ENCODE peak calls at places on chromosomes 16 and 17, in seven cellular contexts. O is A172; P is stimulated activated CD4-positive, alpha-beta T cell treated with anti-CD3 and anti-CD28 coated beads, Interleukin-12 subunit alpha, Interleukin-12 subunit beta, amount 100 ng/mL, for 4 hours; A is NCI-H2081; Q is GF-D8; C is WTC11; V is stimulated activated CD8-positive, alpha-beta memory T cell treated with anti-CD3 and anti-CD28 coated beads, Interleukin-4, amount 100 ng/mL, for 1 hour. Y is an unnamed sample.

GRCh38 chr17:61307905-61308886 is 91.4 kb upstream of the TBX2 start:
- DNase-seq in C (no peak), Q (no peak), P (no peak), O (peak; percentile 73), V (no peak), A (no peak), Y (no peak)

GRCh38 chr17:718075-718474 is 3.4 kb upstream of the VPS53 start:
- DNase-seq in Q (no peak), P (no peak), C (no peak), O (no peak), V (no peak), A (no peak), Y (no peak)

GRCh38 chr17:49588726-49589555 is 13.3 kb downstream of the NXPH3 start:
- DNase-seq in P (no peak), A (no peak), C (no peak), Q (no peak), O (peak; percentile 27), V (no peak), Y (no peak)

GRCh38 chr16:88462396-88462795 is 9.3 kb downstream of the ZFPM1 start:
- DNase-seq in C (no peak), P (no peak), V (no peak), Q (no peak), A (no peak), O (no peak), Y (no peak)

GRCh38 chr17:58091024-58091567 is 7.9 kb downstream of the DYNLL2 start:
- DNase-seq in O (no peak), P (no peak), A (no peak), V (no peak), C (no peak), Q (no peak), Y (no peak)

GRCh38 chr17:81923302-81924260 is 4.0 kb downstream of the MAFG start:
- DNase-seq in Q (peak; percentile 87), C (peak; percentile 68), A (no peak), V (no peak), P (no peak), O (peak; percentile 92), Y (peak; percentile 84)

GRCh38 chr17:49546546-49547535 is 28.8 kb upstream of the NXPH3 start:
- DNase-seq in O (no peak), Q (no peak), A (no peak), V (no peak), P (no peak), C (no peak), Y (peak; percentile 35)

GRCh38 chr17:152860-153420 is 15.6 kb downstream of the SCGB1C2 start:
- DNase-seq in V (no peak), P (no peak), A (no peak), Q (no peak), C (no peak), O (no peak), Y (no peak)

GRCh38 chr17:28053044-28053670 is 10.7 kb downstream of the NLK start:
- DNase-seq in V (no peak), A (no peak), C (no peak), P (no peak), O (no peak), Q (no peak), Y (no peak)

GRCh38 chr16:7405166-7405565 is 72.5 kb downstream of the RBFOX1 start:
- DNase-seq in Q (no peak), V (no peak), O (no peak), A (peak; percentile 98), C (no peak), P (no peak), Y (peak; percentile 71)

GRCh38 chr17:81090361-81091133 is 55.6 kb downstream of the BAIAP2 start:
- DNase-seq in O (peak; percentile 66), P (peak; percentile 17), A (no peak), C (peak; percentile 77), V (no peak), Q (no peak), Y (peak; percentile 95)

GRCh38 chr17:75850928-75851692 is 4.0 kb downstream of the WBP2 start:
- DNase-seq in A (no peak), Q (no peak), V (no peak), O (no peak), C (no peak), P (no peak), Y (no peak)

GRCh38 chr16:14302031-14302398 is 230.9 kb downstream of the MRTFB start:
- DNase-seq in C (peak; percentile 39), P (no peak), V (no peak), Q (peak; percentile 30), A (no peak), O (peak; percentile 44), Y (peak; percentile 44)

GRCh38 chr16:12171206-12171605 is 194.7 kb downstream of the SNX29 start:
- DNase-seq in A (no peak), C (no peak), Q (no peak), P (no peak), V (no peak), O (no peak), Y (no peak)

GRCh38 chr16:85637808-85638186 is 24.7 kb downstream of the GSE1 start:
- DNase-seq in O (no peak), C (no peak), P (no peak), A (peak; percentile 79), Q (no peak), V (no peak), Y (no peak)

GRCh38 chr16:80274576-80275191 is 266.1 kb upstream of the DYNLRB2 start:
- DNase-seq in P (no peak), O (peak; percentile 49), C (no peak), V (no peak), Q (no peak), A (no peak), Y (no peak)

Y was measured in H9.